ENCODE peak calls at places on chromosome 1, in five cellular contexts. F is DND-41, U is suprapubic skin, X is A673, N is GM23338. A is an unnamed sample.

GRCh38 chr1:91806777-91807700 is 78.9 kb downstream of the TGFBR3 start:
- DNase-seq in F (no peak), U (no peak), X (peak), N (peak), A (no peak)

GRCh38 chr1:111369177-111369576 is 58.4 kb downstream of the OVGP1 start:
- DNase-seq in F (no peak), U (no peak), X (no peak), N (no peak), A (no peak)

GRCh38 chr1:29639156-29639736 is 402.9 kb downstream of the PTPRU start:
- DNase-seq in F (no peak), U (no peak), X (no peak), N (no peak), A (no peak)

GRCh38 chr1:169091480-169091941 is 15.0 kb upstream of the ATP1B1 start:
- DNase-seq in F (no peak), U (no peak), X (no peak), N (no peak), A (no peak)

GRCh38 chr1:190373705-190374336 is 103.8 kb downstream of the BRINP3 start:
- DNase-seq in F (no peak), U (no peak), X (peak), N (peak), A (no peak)

GRCh38 chr1:215529111-215529510 is 38.0 kb upstream of the KCTD3 start:
- DNase-seq in F (no peak), U (no peak), X (no peak), N (no peak), A (no peak)

GRCh38 chr1:111570781-111571181 is 48.8 kb upstream of the RAP1A start:
- DNase-seq in F (peak), U (no peak), X (peak), N (peak), A (no peak)

GRCh38 chr1:214446772-214447556 is 104.4 kb downstream of the PTPN14 start:
- DNase-seq in F (no peak), U (no peak), X (peak), N (peak), A (peak)

GRCh38 chr1:86394416-86394815 is 1.7 kb downstream of the ODF2L start:
- DNase-seq in F (no peak), U (no peak), X (no peak), N (no peak), A (no peak)

GRCh38 chr1:240652554-240652953 is 40.6 kb upstream of the GREM2 start:
- DNase-seq in F (no peak), U (peak), X (no peak), N (no peak), A (no peak)

GRCh38 chr1:166888710-166889109 is 12.6 kb upstream of the TADA1 start:
- DNase-seq in F (no peak), U (no peak), X (no peak), N (no peak), A (no peak)

GRCh38 chr1:224127925-224128819 is 14.3 kb downstream of the FBXO28 start:
- DNase-seq in F (no peak), U (no peak), X (no peak), N (no peak), A (no peak)

GRCh38 chr1:227215863-227216510 is 102.3 kb downstream of the CDC42BPA start:
- DNase-seq in F (no peak), U (no peak), X (no peak), N (no peak), A (no peak)

GRCh38 chr1:114462341-114462740 is 48.7 kb downstream of the TRIM33 start:
- DNase-seq in F (no peak), U (no peak), X (no peak), N (no peak), A (no peak)

GRCh38 chr1:6880951-6881690 is 95.9 kb downstream of the CAMTA1 start:
- DNase-seq in F (no peak), U (no peak), X (no peak), N (no peak), A (no peak)

GRCh38 chr1:28122183-28122582 is 33.8 kb upstream of the EYA3 start:
- DNase-seq in F (no peak), U (no peak), X (no peak), N (no peak), A (no peak)

GRCh38 chr1:218467101-218467728 is 122.1 kb downstream of the TGFB2 start:
- DNase-seq in F (no peak), U (no peak), X (no peak), N (no peak), A (no peak)

GRCh38 chr1:244349103-244349531 is 102.6 kb downstream of the ADSS2 start:
- DNase-seq in F (no peak), U (no peak), X (no peak), N (no peak), A (no peak)

GRCh38 chr1:31216016-31216415 is 23.7 kb downstream of the NKAIN1 start:
- DNase-seq in F (no peak), U (no peak), X (peak), N (peak), A (peak)

GRCh38 chr1:24558902-24559791 is 3.3 kb downstream of the NCMAP start:
- DNase-seq in F (no peak), U (no peak), X (no peak), N (peak), A (no peak)

GRCh38 chr1:147541672-147542548 is 609 bp downstream of the BCL9 start:
- DNase-seq in F (peak), U (peak), X (peak), N (peak), A (no peak)

GRCh38 chr1:196997428-196997827 is 20.1 kb downstream of the CFHR5 start:
- DNase-seq in F (no peak), U (no peak), X (peak), N (peak), A (no peak)

GRCh38 chr1:168261390-168261789 is 19.3 kb upstream of the TBX19 start:
- DNase-seq in F (no peak), U (no peak), X (no peak), N (no peak), A (no peak)

GRCh38 chr1:34847094-34847493 is 12.5 kb downstream of the SMIM12 start:
- DNase-seq in F (no peak), U (no peak), X (no peak), N (no peak), A (no peak)

GRCh38 chr1:211932581-211933010 is 102.0 kb upstream of the LPGAT1 start:
- DNase-seq in F (no peak), U (no peak), X (no peak), N (no peak), A (no peak)

GRCh38 chr1:22105611-22106207 is 37.2 kb downstream of the WNT4 start:
- DNase-seq in F (peak), U (no peak), X (peak), N (peak), A (no peak)

GRCh38 chr1:165289556-165289955 is 67.0 kb downstream of the LMX1A start:
- DNase-seq in F (no peak), U (no peak), X (peak), N (no peak), A (no peak)

GRCh38 chr1:32448773-32449456 is 16.0 kb upstream of the ZBTB8B start:
- DNase-seq in F (peak), U (no peak), X (peak), N (peak), A (no peak)

GRCh38 chr1:182217967-182218366 is 156.5 kb upstream of the ZNF648 start:
- DNase-seq in F (no peak), U (no peak), X (no peak), N (no peak), A (peak)

GRCh38 chr1:149849246-149849946 is 50.0 kb upstream of the BOLA1 start:
- DNase-seq in F (peak), U (no peak), X (peak), N (peak), A (no peak)

GRCh38 chr1:22739648-22740385 is 29.2 kb downstream of the EPHB2 start:
- DNase-seq in F (no peak), U (no peak), X (no peak), N (no peak), A (no peak)

DNA sequence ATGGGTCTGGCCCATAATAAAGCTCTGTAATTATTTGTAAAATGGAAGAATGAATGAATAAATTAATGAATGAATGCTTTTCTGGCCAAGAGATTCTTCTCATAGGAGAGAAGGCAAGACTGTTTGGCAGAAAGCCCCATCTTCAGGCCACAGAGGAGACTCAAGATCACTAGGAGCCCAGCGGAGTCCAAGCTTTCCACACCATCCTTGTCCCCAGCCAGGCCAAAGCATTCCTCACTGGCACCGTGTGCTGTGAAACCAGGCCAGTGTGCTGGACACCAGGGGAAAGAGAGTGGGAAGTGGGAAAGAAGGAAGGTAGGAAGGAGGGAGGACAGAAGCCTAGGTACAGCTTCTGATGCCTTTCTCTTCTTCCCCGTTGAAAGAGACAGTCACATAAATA is 86.4 kb downstream of the PLXNA2 start:
- DNase-seq in F (no peak), U (no peak), X (no peak), N (no peak), A (no peak)
- H3K27ac ChIP-seq in F (no peak), U (no peak), X (no peak), N (no peak), A (no peak)

DNA sequence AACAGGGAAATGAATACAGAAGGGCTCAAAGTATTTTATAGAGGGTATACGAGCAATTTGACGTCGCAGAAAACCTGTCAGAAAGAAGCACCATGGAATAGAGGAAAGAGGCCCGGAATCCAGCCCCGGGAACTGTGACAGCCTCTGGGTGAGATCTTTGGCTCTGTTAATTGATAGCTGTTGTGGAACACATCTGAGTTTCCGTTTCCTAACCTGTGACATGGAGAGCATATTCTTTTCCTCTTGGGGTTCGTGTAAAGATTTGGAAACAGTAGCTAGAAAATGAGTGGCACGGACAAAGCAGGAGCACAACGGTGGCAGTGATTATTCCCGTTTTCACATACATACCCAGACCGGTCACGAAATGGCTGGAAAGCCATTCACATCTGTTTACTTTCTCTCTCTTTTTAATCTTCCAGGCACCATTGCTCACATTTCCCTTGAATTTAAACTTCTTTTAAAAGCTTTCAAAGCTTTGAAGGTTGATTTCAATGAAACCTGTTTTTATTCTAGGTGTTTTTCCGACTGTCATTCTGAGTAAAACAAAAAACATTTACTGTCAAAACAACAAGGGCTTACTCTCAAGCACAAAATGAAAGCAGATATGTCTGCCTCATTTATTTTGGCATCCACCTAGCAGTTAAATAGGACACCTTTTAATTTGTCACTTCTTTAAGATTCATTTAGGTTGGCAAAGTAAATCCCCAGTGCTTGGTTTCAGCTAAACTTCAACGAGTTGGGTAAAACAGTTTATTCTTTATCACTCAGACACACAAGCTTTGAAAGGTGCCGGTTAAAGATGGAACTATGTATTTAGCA is 26.7 kb upstream of the C8B start:
- DNase-seq in F (no peak), U (no peak), X (no peak), N (no peak), A (no peak)
- H3K27ac ChIP-seq in F (no peak), U (no peak), X (no peak), N (no peak), A (no peak)

GRCh38 chr1:41486892-41487728 is 2.6 kb upstream of the EDN2 start:
- DNase-seq in F (no peak), U (no peak), X (no peak), N (peak), A (no peak)
- H3K27ac ChIP-seq in F (no peak), U (no peak), X (no peak), N (peak), A (no peak)

DNA sequence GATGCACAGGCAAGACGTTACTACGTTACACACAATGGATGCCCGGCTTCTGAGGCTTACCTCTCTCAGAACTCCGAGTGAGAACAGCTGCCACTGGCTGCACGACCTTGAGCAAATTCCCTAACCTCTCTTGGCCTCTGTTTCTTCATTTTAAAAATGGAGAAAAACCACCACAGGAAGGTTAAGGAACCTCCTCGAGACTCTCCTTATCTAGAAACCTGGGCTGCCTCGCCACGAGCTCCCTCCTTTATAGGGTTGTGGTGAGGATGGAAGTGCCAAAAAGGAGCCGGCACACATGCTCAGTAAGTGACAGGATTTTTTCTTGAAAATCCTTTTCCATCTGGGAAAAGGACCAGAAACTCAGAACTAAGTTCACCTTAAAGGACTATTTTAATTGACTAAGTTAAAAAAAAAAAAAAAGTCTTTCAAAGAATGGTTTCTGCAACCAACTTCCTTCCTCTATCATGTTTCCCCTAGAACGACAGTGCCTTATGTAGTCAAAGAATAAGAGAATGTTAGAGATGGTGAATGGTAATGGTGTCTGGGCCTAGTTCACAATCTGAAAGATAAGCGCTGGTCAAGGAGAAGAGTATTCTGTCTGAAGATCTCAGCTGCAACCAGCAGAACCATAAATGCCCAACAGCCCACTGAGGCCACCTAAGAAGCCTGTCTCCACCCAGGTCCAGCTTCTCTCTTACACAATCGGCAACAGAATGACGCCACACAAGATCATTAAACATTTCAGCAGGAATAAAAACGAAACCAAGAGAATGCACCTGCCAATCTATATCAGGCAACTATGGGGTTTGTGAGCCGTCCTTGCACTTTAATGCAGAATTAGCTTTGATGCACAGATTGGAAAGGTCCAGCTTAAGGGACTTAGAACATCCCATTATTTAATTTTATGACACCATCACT is 65.0 kb downstream of the SLC45A1 start:
- DNase-seq in F (no peak), U (no peak), X (no peak), N (no peak), A (no peak)
- H3K27ac ChIP-seq in F (no peak), U (no peak), X (no peak), N (no peak), A (no peak)

A was measured in epithelial cell of prostate.